ENCODE peak calls at places on chromosomes 4 and X, in seven cellular contexts. B, J, R, M, N, K and S are unnamed samples.

GRCh38 chrX:136200466-136200865 is 50.7 kb downstream of the MAP7D3 start:
- DNase-seq in B (no peak), J (no peak), R (no peak), M (no peak), N (peak; percentile 59), K (no peak), S (no peak)

GRCh38 chr4:176436500-176436973 is 116.8 kb downstream of the SPCS3 start:
- DNase-seq in B (no peak), J (no peak), R (no peak), M (no peak), N (peak; percentile 58), K (no peak), S (no peak)

GRCh38 chrX:68942141-68942540 is 113.3 kb downstream of the EFNB1 start:
- DNase-seq in B (peak; percentile 20), J (no peak), R (no peak), M (no peak), N (no peak), K (no peak), S (no peak)

GRCh38 chr4:18020145-18020670 is 1.3 kb downstream of the LCORL start:
- DNase-seq in B (no peak), J (no peak), R (no peak), M (no peak), N (peak; percentile 20), K (no peak), S (no peak)

GRCh38 chr4:68175562-68176155 is 46.0 kb upstream of the TMPRSS11F start:
- DNase-seq in B (peak; percentile 49), J (no peak), R (no peak), M (peak; percentile 54), N (peak; percentile 59), K (no peak), S (no peak)

GRCh38 chrX:67700607-67701006 is 156.8 kb downstream of the AR start:
- DNase-seq in B (no peak), J (no peak), R (no peak), M (no peak), N (no peak), K (no peak), S (no peak)

GRCh38 chr4:179097741-179098140 is 1655.5 kb upstream of the AGA start:
- DNase-seq in B (peak; percentile 67), J (no peak), R (peak; percentile 45), M (no peak), N (peak; percentile 64), K (no peak), S (no peak)

GRCh38 chrX:20623448-20623847 is 356.7 kb upstream of the RPS6KA3 start:
- DNase-seq in B (no peak), J (no peak), R (no peak), M (no peak), N (peak; percentile 0), K (no peak), S (no peak)

GRCh38 chr4:82268050-82268825 is 105.6 kb downstream of the HNRNPD start:
- DNase-seq in B (peak; percentile 60), J (peak; percentile 16), R (peak; percentile 19), M (peak; percentile 62), N (peak; percentile 58), K (peak; percentile 59), S (no peak)

GRCh38 chr4:11596989-11597388 is 168.3 kb upstream of the HS3ST1 start:
- DNase-seq in B (no peak), J (no peak), R (no peak), M (no peak), N (no peak), K (no peak), S (no peak)

DNA sequence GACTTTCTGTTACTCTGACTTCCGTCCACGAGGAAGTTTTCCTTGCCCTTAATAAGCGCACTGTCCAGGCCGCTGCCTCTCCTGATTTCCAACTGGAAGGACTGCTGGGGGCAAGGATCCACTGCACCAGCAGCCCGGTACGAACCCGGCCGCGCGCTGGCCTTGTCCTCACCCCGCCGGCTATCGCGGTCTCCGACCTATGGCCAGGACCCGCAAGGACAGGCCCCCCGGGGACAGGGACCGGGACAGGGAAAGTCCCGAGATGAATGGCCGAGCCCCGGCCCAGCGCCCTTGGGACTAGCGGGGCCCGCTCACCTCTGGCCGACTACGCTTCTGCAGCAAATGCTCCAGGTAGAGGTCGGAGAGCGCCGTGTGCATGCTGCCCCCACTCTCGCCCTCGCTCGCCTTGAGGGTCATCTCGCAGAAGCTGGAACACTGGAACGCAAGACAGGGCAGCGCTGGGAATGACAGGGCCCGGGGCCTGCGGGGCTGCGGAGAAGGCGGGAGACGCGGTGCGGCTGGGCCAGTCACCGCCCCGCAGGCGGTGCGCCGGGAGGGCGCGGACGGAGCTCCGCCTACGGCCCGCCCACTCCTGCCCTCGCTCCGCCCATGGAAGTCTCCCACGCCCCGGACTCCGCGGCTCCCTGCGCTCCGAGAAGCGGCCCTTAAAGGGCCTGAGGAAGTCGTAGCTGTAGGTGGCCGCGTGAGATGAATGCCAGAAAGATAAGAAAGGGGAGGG is at the start of gene MPP1:
- DNase-seq in B (peak; percentile 82), J (peak; percentile 62), R (peak; percentile 47), M (peak; percentile 85), N (peak; percentile 68), K (peak; percentile 86), S (peak; percentile 87)
- TF ChIP-seq CTCF in B (no peak), J (no peak), R (no peak), M (no peak), N (no peak), K (no peak), S (no peak)

DNA sequence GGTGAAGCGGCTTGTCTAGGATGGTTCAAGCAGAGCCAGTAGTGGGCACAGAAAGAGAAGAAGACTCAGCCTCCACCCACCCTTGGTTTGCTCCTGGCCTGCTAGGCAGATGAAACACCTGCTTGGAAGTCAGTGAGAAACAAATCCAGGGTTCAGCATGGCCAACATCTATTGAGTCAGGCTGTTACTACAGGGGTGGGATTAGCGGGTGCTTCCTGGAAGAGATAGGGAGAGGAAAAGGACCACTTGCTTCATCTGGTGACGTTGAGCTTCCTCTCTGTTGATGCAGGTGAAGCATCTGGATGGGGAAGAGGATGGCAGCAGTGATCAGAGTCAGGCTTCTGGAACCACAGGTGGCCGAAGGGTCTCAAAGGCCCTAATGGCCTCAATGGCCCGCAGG is 3.0 kb downstream of the MAGED2 start:
- DNase-seq in B (no peak), J (no peak), R (no peak), M (no peak), N (no peak), K (no peak), S (no peak)
- TF ChIP-seq CTCF in B (no peak), J (no peak), R (no peak), M (no peak), N (no peak), K (no peak), S (no peak)

DNA sequence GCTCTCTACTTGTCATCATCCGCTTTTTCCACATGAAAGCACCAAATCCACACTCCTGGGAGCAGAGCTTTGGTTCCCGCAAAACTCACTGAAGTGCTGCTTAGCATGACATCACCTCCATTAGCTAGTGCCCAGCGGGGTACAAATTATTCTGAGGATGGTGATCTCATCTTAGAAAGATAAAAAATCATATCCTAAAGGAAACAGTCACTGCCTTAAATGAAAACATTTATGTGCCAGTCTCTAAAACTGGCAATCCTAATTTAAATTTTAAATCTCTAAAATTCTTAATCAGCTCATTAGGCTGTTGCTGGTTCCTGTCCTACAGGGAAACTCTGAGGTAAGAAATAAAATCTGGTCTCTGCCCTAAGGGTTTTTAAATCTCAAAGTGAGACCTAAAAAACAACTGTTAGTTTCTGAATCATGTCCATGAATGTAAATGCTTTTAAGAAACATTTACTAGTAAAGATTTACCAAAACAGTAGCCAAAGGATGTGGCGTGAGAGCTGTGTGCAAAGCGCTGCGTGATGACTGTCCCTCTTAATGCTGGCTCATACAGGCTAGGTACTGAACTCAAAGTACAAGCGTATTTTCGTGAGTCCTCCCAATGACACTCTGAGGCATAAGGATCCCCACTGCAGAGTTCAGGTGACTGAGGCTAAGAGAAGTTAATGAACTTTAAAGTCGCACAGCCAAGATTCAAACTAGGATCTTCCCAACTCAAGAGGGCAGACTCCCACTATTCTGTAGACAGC is 4.5 kb downstream of the CASP3 start:
- DNase-seq in B (no peak), J (no peak), R (no peak), M (no peak), N (no peak), K (no peak), S (no peak)
- TF ChIP-seq CTCF in B (no peak), J (no peak), R (no peak), M (no peak), N (no peak), K (no peak), S (no peak)

GRCh38 chrX:16743604-16744325 is 24.4 kb downstream of the SYAP1 start:
- DNase-seq in B (no peak), J (no peak), R (no peak), M (no peak), N (peak; percentile 60), K (no peak), S (no peak)
- TF ChIP-seq CTCF in B (no peak), J (no peak), R (no peak), M (no peak), N (peak; percentile 26), K (no peak), S (no peak)

GRCh38 chrX:107470971-107471370 is 21.5 kb downstream of the FRMPD3 start:
- DNase-seq in B (no peak), J (no peak), R (no peak), M (no peak), N (no peak), K (no peak), S (no peak)
- TF ChIP-seq CTCF in B (no peak), J (no peak), R (peak; percentile 26), M (no peak), N (no peak), K (no peak), S (no peak)

GRCh38 chr4:100098011-100098545 is 92.2 kb downstream of the DDIT4L start:
- DNase-seq in B (no peak), J (no peak), R (no peak), M (no peak), N (no peak), K (no peak), S (no peak)

GRCh38 chr4:100099746-100100145 is 90.5 kb downstream of the DDIT4L start:
- DNase-seq in B (no peak), J (no peak), R (no peak), M (no peak), N (no peak), K (no peak), S (no peak)

GRCh38 chr4:100098681-100099080 is 91.6 kb downstream of the DDIT4L start:
- DNase-seq in B (no peak), J (no peak), R (no peak), M (no peak), N (no peak), K (no peak), S (no peak)

GRCh38 chr4:100093091-100093866 is 97.0 kb downstream of the DDIT4L start:
- DNase-seq in B (peak; percentile 69), J (peak; percentile 68), R (peak; percentile 54), M (peak; percentile 89), N (peak; percentile 86), K (peak; percentile 86), S (peak; percentile 90)

DNA sequence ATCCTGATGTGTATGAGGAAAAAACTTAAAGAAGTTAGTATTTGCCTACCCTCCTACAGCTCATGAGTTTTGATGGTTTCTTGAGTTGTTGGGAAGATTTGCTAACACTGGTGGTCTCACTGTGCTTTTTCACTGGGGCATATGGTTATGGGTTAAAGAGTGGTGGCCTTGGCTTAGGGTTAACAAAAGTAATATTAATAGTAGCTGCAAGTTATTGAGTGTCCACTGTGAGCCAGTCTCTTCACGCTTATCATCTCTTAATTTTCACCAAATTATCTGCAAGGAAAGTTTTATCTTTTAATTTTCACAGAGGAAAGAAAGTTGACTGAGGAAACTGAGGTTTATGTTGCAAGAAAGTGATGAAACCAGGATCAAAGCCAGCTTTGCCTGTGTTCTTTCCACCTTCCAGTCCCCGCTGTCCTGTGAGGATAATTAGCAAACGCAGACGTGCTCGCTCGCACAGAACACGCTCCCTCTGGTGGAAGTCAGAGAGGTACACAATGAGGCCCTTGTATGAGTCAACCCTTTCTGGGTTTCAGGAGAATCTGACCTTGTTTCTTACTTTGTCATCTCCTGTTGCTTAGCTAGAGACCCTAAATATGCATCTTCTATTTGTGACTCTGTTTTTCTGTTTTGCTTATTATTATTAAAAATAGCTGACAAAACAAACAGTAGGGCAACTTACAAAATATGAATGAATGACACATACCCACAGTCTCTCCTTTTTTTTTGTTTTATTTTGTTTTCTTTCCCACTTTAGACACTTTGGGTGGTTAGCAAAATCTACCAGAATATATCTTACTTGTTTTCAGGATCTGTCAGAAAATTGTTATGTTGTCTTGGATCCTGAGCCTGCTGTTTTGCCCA is 94.3 kb downstream of the DDIT4L start:
- DNase-seq in B (peak; percentile 38), J (peak; percentile 33), R (peak; percentile 16), M (peak; percentile 52), N (peak; percentile 67), K (peak; percentile 78), S (no peak)
- TF ChIP-seq CTCF in B (peak; percentile 63), J (peak; percentile 65), R (peak; percentile 76), M (peak; percentile 80), N (peak; percentile 85), K (peak; percentile 74), S (peak; percentile 75)